ENCODE peak calls at places on chromosomes 11 and 22, in six cellular contexts. R is lower leg skin, G is tibial nerve, O is Peyer's patch, X is adrenal gland, Z is endothelial cell of umbilical vein. K is an unnamed sample.

GRCh38 chr11:31816467-31817053 is 5.4 kb upstream of the PAX6 start:
- DNase-seq in R (no peak), G (no peak), O (no peak), X (no peak), Z (no peak), K (no peak)

GRCh38 chr11:1765871-1766718 is 2.4 kb upstream of the CTSD start:
- DNase-seq in R (no peak), G (no peak), O (no peak), X (no peak), Z (no peak), K (peak)

GRCh38 chr11:65366340-65366773 is 11.8 kb downstream of the TIGD3 start:
- DNase-seq in R (no peak), G (no peak), O (no peak), X (peak), Z (peak), K (peak)

GRCh38 chr11:14927146-14927545 is 35.1 kb upstream of the CYP2R1 start:
- DNase-seq in R (no peak), G (no peak), O (no peak), X (no peak), Z (no peak), K (no peak)

GRCh38 chr22:18968011-18968749 is 32.1 kb upstream of the PRODH start:
- DNase-seq in R (no peak), G (no peak), O (no peak), X (peak), Z (no peak), K (peak)

GRCh38 chr22:48629631-48630443 is 1197.8 kb downstream of the BRD1 start:
- DNase-seq in R (no peak), G (no peak), O (no peak), X (no peak), Z (no peak), K (no peak)

GRCh38 chr11:13090228-13090708 is 81.2 kb downstream of the RASSF10 start:
- DNase-seq in R (no peak), G (no peak), O (no peak), X (no peak), Z (no peak), K (peak)

GRCh38 chr11:44226945-44227344 is 83.0 kb downstream of the ALX4 start:
- DNase-seq in R (no peak), G (no peak), O (no peak), X (no peak), Z (no peak), K (no peak)

GRCh38 chr22:43633631-43634030 is 178.5 kb downstream of the EFCAB6 start:
- DNase-seq in R (no peak), G (no peak), O (no peak), X (no peak), Z (no peak), K (no peak)

GRCh38 chr11:83124631-83125424 is 32.1 kb upstream of the PCF11 start:
- DNase-seq in R (no peak), G (no peak), O (no peak), X (no peak), Z (no peak), K (no peak)

GRCh38 chr11:103537904-103538502 is 428.8 kb downstream of the DYNC2H1 start:
- DNase-seq in R (no peak), G (no peak), O (no peak), X (peak), Z (peak), K (peak)

GRCh38 chr11:75428301-75428724 is 4.7 kb downstream of the KLHL35 start:
- DNase-seq in R (peak), G (peak), O (peak), X (peak), Z (peak), K (peak)

GRCh38 chr11:42631223-42631843 is 680.5 kb upstream of the API5 start:
- DNase-seq in R (no peak), G (no peak), O (no peak), X (peak), Z (peak), K (no peak)

GRCh38 chr11:291281-292210 is 2.6 kb downstream of the PGGHG start:
- DNase-seq in R (no peak), G (no peak), O (no peak), X (no peak), Z (no peak), K (no peak)

GRCh38 chr22:17920145-17920605 is 104.2 kb downstream of the MICAL3 start:
- DNase-seq in R (no peak), G (no peak), O (no peak), X (peak), Z (peak), K (peak)

GRCh38 chr22:29270475-29271271 is 2.6 kb downstream of the EWSR1 start:
- DNase-seq in R (no peak), G (no peak), O (no peak), X (peak), Z (peak), K (peak)

GRCh38 chr22:30344447-30345200 is 12.1 kb downstream of the SF3A1 start:
- DNase-seq in R (no peak), G (no peak), O (no peak), X (no peak), Z (no peak), K (no peak)

GRCh38 chr11:8342821-8343681 is 79.4 kb upstream of the LMO1 start:
- DNase-seq in R (no peak), G (no peak), O (no peak), X (no peak), Z (no peak), K (no peak)

GRCh38 chr22:39238966-39239510 is 5.7 kb downstream of the PDGFB start:
- DNase-seq in R (no peak), G (no peak), O (no peak), X (no peak), Z (no peak), K (no peak)

GRCh38 chr22:32615874-32616564 is 141.4 kb downstream of the FBXO7 start:
- DNase-seq in R (no peak), G (no peak), O (no peak), X (no peak), Z (no peak), K (no peak)

GRCh38 chr11:33655842-33656600 is 44.6 kb downstream of the C11orf91 start:
- DNase-seq in R (no peak), G (no peak), O (no peak), X (no peak), Z (no peak), K (no peak)

GRCh38 chr11:75526192-75526541 is 426 bp upstream of the GDPD5 start:
- DNase-seq in R (peak), G (no peak), O (no peak), X (no peak), Z (no peak), K (no peak)

DNA sequence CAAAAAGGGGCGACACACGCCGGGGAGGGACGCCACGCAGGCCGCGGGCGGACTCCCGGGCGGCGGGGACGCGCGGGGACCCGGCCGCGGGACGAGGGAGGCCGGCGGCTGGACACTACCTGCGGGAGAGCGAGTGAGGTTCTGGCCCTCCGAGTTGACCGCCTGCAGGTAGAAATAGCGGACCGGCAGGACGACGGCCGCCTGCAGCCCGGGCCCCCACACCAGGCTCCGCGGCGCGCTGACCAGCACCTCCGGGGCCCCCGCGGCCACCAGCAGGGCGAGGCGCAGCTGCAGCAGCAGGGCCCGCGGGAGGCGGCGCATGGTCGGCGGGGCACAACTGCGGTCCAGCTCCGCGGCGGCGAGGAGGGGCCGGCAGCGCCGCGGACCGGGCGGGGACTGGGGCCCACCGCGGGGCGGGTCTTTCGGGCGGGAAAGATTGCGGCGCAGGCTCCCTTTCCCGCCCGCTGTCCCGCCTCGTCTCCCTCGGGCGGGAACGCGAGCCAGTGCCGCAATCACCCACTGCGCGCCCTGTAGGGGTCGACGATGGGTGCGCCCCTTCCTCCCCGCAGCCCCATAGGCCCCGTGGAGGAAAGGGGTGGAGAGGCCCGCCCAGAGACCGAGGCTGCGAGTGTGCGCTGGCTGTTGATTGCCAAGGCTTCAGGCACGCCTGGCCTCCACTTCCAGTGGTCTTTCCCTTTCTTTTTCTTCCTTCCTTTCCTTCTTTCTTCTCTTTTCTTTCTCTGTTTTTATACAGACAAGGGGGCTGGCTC is at the start of gene POGLUT3:
- DNase-seq in R (peak), G (no peak), O (peak), X (peak), Z (peak), K (peak)
- TF ChIP-seq POLR2A in R (no peak), G (peak), O (no peak), X (no peak), Z (peak), K (no peak)

DNA sequence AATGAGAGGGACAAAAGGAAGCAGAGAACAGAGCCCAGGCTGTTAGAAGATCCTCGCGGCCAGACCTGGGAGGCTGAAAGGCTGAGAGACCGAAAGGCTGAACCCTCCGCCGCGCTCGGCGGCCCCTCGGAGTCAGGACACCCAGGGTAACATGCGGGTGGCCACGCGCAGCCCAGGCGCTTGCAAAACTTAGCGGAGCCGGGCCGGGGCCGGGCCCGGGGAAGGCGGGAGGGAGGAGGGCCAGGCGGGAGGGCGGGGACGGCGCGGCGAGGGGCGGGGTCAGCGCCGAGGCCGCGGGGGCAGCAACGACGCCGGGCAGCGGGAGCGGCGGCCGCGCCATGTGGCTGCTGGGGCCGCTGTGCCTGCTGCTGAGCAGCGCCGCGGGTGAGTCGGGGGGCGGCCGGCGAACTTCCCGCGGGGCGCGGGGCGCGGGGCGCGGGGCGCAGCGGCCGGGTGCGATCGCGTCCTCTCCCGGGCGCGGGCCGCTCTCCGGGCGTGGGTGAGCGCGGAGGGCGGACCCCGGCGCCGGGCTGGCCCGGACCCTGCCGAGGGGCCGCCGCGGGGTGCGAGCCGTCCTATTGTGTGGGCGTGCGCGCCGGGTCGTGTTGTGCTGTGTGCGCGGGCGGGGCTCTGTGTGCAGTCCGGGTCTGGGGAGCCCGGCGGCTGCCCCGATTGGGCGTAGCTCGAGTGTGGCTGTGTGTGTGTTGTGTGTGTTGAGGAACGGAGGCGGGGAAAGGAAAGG is at the start of gene LDLRAD3:
- DNase-seq in R (peak), G (peak), O (peak), X (peak), Z (peak), K (peak)
- TF ChIP-seq POLR2A in R (no peak), G (peak), O (no peak), X (peak), Z (peak), K (no peak)

GRCh38 chr11:124075841-124076571 is 34.9 kb upstream of the OR10G7 start:
- DNase-seq in R (no peak), G (no peak), O (no peak), X (no peak), Z (peak), K (peak)
- TF ChIP-seq POLR2A in R (no peak), G (no peak), O (peak), X (no peak), Z (no peak), K (peak)

GRCh38 chr11:114161486-114162250 is 102.2 kb downstream of the ZBTB16 start:
- DNase-seq in R (no peak), G (no peak), O (no peak), X (no peak), Z (no peak), K (peak)

GRCh38 chr11:114158886-114159285 is 99.4 kb downstream of the ZBTB16 start:
- DNase-seq in R (peak), G (peak), O (no peak), X (no peak), Z (no peak), K (no peak)

GRCh38 chr11:114159320-114159719 is 99.8 kb downstream of the ZBTB16 start:
- DNase-seq in R (peak), G (peak), O (no peak), X (no peak), Z (peak), K (peak)

GRCh38 chr11:114160884-114161283 is 101.4 kb downstream of the ZBTB16 start:
- DNase-seq in R (peak), G (no peak), O (no peak), X (no peak), Z (no peak), K (no peak)

GRCh38 chr11:114159802-114160588 is 100.5 kb downstream of the ZBTB16 start:
- DNase-seq in R (peak), G (peak), O (peak), X (peak), Z (peak), K (peak)
- TF ChIP-seq POLR2A in R (no peak), G (peak), O (peak), X (peak), Z (peak), K (peak)